ENCODE peak calls at places on chromosome 16, in nine cellular contexts. T is transverse colon, M is fibroblast of lung, O is right atrium auricular region, W is NT2/D1, S is astrocyte, F is prostate gland, Q is A673, U is left lung. A is an unnamed sample.

GRCh38 chr16:53207810-53208752 is 153.3 kb downstream of the CHD9 start:
- DNase-seq in T (peak; percentile 32), M (peak; percentile 92), O (no peak), W (peak; percentile 78), S (peak; percentile 84), F (peak; percentile 65), Q (peak; percentile 94), U (peak; percentile 37), A (peak; percentile 76)

GRCh38 chr16:79723583-79724168 is 123.1 kb upstream of the MAF start:
- DNase-seq in T (peak; percentile 33), M (no peak), O (no peak), W (peak; percentile 86), S (no peak), F (no peak), Q (no peak), U (no peak), A (peak; percentile 74)

GRCh38 chr16:57041182-57042156 is 50.9 kb upstream of the CPNE2 start:
- DNase-seq in T (peak; percentile 57), M (peak; percentile 5), O (no peak), W (no peak), S (no peak), F (no peak), Q (no peak), U (no peak), A (no peak)

GRCh38 chr16:22369221-22369811 is 5.1 kb downstream of the CDR2 start:
- DNase-seq in T (no peak), M (peak; percentile 82), O (no peak), W (no peak), S (no peak), F (no peak), Q (peak; percentile 91), U (no peak), A (peak; percentile 24)

GRCh38 chr16:6081320-6081976 is 983.9 kb upstream of the EEF2KMT start:
- DNase-seq in T (peak; percentile 37), M (no peak), O (no peak), W (peak; percentile 61), S (peak; percentile 6), F (no peak), Q (peak; percentile 49), U (no peak), A (peak; percentile 46)

GRCh38 chr16:23754594-23755483 is at the start of gene CHP2:
- DNase-seq in T (peak; percentile 86), M (no peak), O (peak; percentile 21), W (no peak), S (no peak), F (no peak), Q (peak; percentile 18), U (no peak), A (peak; percentile 32)

GRCh38 chr16:71883849-71884638 is at the start of gene ZNF821:
- DNase-seq in T (peak; percentile 84), M (peak; percentile 64), O (peak; percentile 58), W (peak; percentile 77), S (peak; percentile 60), F (peak; percentile 79), Q (peak; percentile 94), U (peak; percentile 78), A (peak; percentile 96)

GRCh38 chr16:66369055-66369592 is 2.6 kb downstream of the CDH5 start:
- DNase-seq in T (peak; percentile 18), M (no peak), O (peak; percentile 73), W (no peak), S (no peak), F (no peak), Q (no peak), U (peak; percentile 54), A (no peak)

GRCh38 chr16:27795992-27796614 is 246.2 kb downstream of the KATNIP start:
- DNase-seq in T (peak; percentile 27), M (peak; percentile 40), O (no peak), W (peak; percentile 57), S (no peak), F (no peak), Q (peak; percentile 49), U (peak; percentile 43), A (peak; percentile 79)

GRCh38 chr16:10936585-10936984 is 5.7 kb downstream of the DEXI start:
- DNase-seq in T (no peak), M (no peak), O (no peak), W (no peak), S (no peak), F (no peak), Q (no peak), U (peak; percentile 29), A (no peak)

DNA sequence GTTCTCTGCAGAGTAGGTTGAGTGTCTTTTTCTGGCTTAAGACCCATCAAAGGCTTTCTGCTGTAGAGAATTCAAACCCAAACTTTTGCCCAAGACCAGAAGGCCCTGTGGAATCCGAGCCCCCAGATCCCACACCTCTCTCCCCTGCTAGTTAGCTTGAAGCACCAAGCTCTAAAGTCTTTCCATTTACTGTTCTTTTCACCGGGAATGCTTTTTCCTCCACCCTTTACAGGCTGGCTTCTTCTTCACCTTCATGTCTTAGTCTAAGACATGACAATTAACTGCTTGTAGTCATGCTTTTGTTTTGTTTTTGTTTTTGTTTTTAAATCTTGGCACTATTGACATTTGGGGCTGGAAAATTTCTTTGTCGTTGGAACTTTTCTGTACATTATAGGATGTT is 15.5 kb downstream of the HSD17B2 start:
- DNase-seq in T (no peak), M (no peak), O (no peak), W (no peak), S (no peak), F (no peak), Q (no peak), U (no peak), A (no peak)
- H3K4me1 ChIP-seq in T (peaks cover 69% of the 10 kb centered on the region), M (no peaks in the 10 kb centered on the region), O (no peaks in the 10 kb centered on the region), W (peaks cover 3% of the 10 kb centered on the region), S (no peaks in the 10 kb centered on the region), F (no peaks in the 10 kb centered on the region), Q (no peaks in the 10 kb centered on the region), U (no peaks in the 10 kb centered on the region), A (peaks cover 27% of the 10 kb centered on the region)

GRCh38 chr16:68359398-68360191 is 48.8 kb downstream of the PRMT7 start:
- DNase-seq in T (no peak), M (no peak), O (no peak), W (no peak), S (no peak), F (no peak), Q (no peak), U (no peak), A (no peak)

GRCh38 chr16:68358951-68359350 is 48.1 kb downstream of the PRMT7 start:
- DNase-seq in T (no peak), M (no peak), O (no peak), W (no peak), S (no peak), F (no peak), Q (no peak), U (no peak), A (no peak)

GRCh38 chr16:68360971-68361370 is 50.2 kb downstream of the PRMT7 start:
- DNase-seq in T (no peak), M (no peak), O (no peak), W (no peak), S (no peak), F (no peak), Q (no peak), U (no peak), A (no peak)

GRCh38 chr16:68361485-68361884 is 50.7 kb downstream of the PRMT7 start:
- DNase-seq in T (no peak), M (no peak), O (no peak), W (no peak), S (no peak), F (no peak), Q (no peak), U (no peak), A (no peak)

GRCh38 chr16:68360547-68360946 is 49.7 kb downstream of the PRMT7 start:
- DNase-seq in T (no peak), M (no peak), O (no peak), W (no peak), S (no peak), F (no peak), Q (no peak), U (no peak), A (no peak)
- H3K4me1 ChIP-seq in T (peaks cover 11% of the 10 kb centered on the region), M (no peaks in the 10 kb centered on the region), O (no peaks in the 10 kb centered on the region), W (peaks cover 24% of the 10 kb centered on the region), S (no peaks in the 10 kb centered on the region), F (peaks cover 3% of the 10 kb centered on the region), Q (peaks cover 9% of the 10 kb centered on the region), U (peaks cover 2% of the 10 kb centered on the region), A (peaks cover 10% of the 10 kb centered on the region)

GRCh38 chr16:58511933-58512815 is 3.1 kb upstream of the SETD6 start:
- DNase-seq in T (peak; percentile 83), M (peak; percentile 55), O (peak; percentile 69), W (no peak), S (peak; percentile 18), F (peak; percentile 63), Q (peak; percentile 78), U (peak; percentile 68), A (peak; percentile 80)

GRCh38 chr16:58508671-58509251 is 6.6 kb upstream of the SETD6 start:
- DNase-seq in T (no peak), M (no peak), O (no peak), W (no peak), S (no peak), F (no peak), Q (no peak), U (no peak), A (no peak)

GRCh38 chr16:58510097-58510775 is 5.1 kb upstream of the SETD6 start:
- DNase-seq in T (no peak), M (no peak), O (peak; percentile 21), W (no peak), S (no peak), F (no peak), Q (no peak), U (no peak), A (no peak)

GRCh38 chr16:58509256-58510096 is 5.8 kb upstream of the SETD6 start:
- DNase-seq in T (no peak), M (no peak), O (no peak), W (no peak), S (no peak), F (peak; percentile 50), Q (no peak), U (no peak), A (no peak)

DNA sequence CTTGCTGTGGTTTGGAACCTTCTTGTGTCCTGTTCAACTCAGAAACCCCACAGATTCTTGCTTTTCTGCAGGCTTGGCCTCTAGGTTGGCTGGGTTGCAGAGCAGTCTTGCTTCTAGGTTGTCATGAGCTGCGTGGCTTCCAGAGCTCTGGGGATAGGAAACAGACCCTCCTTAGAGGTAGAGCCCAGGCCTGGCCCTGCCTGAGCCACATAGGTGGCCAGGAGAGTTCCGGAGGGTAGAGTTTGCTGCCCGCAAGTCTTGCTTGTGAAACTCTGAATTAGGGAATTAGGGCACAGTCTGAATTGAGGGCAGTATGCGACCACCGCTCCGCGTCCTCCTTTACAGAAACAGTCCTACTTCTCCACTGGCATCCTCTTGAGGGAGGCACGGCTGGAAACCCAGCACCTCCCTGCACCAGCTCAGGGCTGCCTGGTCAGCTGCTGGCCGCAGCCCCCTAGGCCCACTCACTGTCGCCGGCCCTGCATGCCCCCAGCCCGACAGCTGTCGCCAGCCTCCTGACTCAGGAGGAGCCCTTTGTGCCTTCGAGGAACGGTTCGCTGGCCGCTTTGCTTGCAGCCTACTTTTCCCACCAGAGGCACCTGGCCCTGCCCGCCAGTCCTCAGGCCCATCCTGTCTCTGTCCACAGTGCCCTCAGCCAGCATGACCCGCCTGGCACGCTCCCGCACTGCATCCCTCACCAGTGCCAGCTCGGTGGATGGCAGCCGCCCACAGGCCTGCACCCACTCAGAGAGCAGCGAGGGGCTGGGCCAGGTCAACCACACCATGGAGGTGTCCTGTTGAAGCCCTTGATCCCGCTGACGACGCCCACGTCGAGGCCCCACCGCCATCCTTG is 4.3 kb upstream of the SETD6 start:
- DNase-seq in T (no peak), M (no peak), O (peak; percentile 55), W (no peak), S (no peak), F (no peak), Q (no peak), U (no peak), A (no peak)
- H3K4me1 ChIP-seq in T (peaks cover 11% of the 10 kb centered on the region), M (no peaks in the 10 kb centered on the region), O (peaks cover 11% of the 10 kb centered on the region), W (peaks cover 18% of the 10 kb centered on the region), S (peaks cover 5% of the 10 kb centered on the region), F (peaks cover 4% of the 10 kb centered on the region), Q (no peaks in the 10 kb centered on the region), U (no peaks in the 10 kb centered on the region), A (peaks cover 13% of the 10 kb centered on the region)

GRCh38 chr16:17409894-17410293 is 60.9 kb downstream of the XYLT1 start:
- DNase-seq in T (no peak), M (no peak), O (no peak), W (no peak), S (no peak), F (no peak), Q (no peak), U (no peak), A (no peak)
- H3K4me1 ChIP-seq in T (peaks cover 7% of the 10 kb centered on the region), M (peaks cover 13% of the 10 kb centered on the region), O (peaks cover 14% of the 10 kb centered on the region), W (peaks cover 8% of the 10 kb centered on the region), S (peaks cover 18% of the 10 kb centered on the region), F (no peaks in the 10 kb centered on the region), Q (no peaks in the 10 kb centered on the region), U (no peaks in the 10 kb centered on the region), A (no peaks in the 10 kb centered on the region)

A was measured in hepatocyte.